ENCODE peak calls at places on chromosome 14, in five cellular contexts. S is anterior cingulate cortex; H is stimulated activated CD4-positive, alpha-beta T cell treated with anti-CD3 and anti-CD28 coated beads, Interleukin-12 subunit alpha, Interleukin-12 subunit beta, amount 100 ng/mL, for 48 hours; A is HT-29; F is immature natural killer cell. T is an unnamed sample.

GRCh38 chr14:104972301-104973211 is 5.6 kb downstream of the AHNAK2 start:
- DNase-seq in F (no peak), A (peak), H (no peak), S (no peak), T (peak)

GRCh38 chr14:54572316-54572715 is 5.4 kb downstream of the SAMD4A start:
- DNase-seq in H (no peak), F (no peak), S (no peak), A (peak), T (no peak)

GRCh38 chr14:33840797-33841196 is 110.1 kb downstream of the EGLN3 start:
- DNase-seq in S (no peak), H (no peak), F (no peak), A (no peak), T (no peak)

GRCh38 chr14:102342238-102342637 is 20.5 kb downstream of the CINP start:
- DNase-seq in S (no peak), F (no peak), A (no peak), H (no peak), T (no peak)

GRCh38 chr14:103628684-103629502 is at the start of gene KLC1:
- DNase-seq in S (peak), H (peak), A (peak), F (peak), T (no peak)

GRCh38 chr14:68043752-68044151 is 224.2 kb downstream of the RAD51B start:
- DNase-seq in F (no peak), H (no peak), S (no peak), A (no peak), T (no peak)

GRCh38 chr14:60815371-60815770 is 80.8 kb downstream of the MNAT1 start:
- DNase-seq in H (no peak), A (no peak), F (no peak), S (no peak), T (no peak)

GRCh38 chr14:21257395-21258193 is 11.6 kb downstream of the HNRNPC start:
- DNase-seq in S (no peak), A (no peak), H (no peak), F (no peak), T (no peak)

GRCh38 chr14:60713513-60713912 is 10.6 kb downstream of the SIX4 start:
- DNase-seq in A (no peak), H (no peak), S (no peak), F (no peak), T (no peak)

GRCh38 chr14:94568186-94568585 is 6.9 kb downstream of the SERPINA4 start:
- DNase-seq in H (no peak), S (no peak), F (no peak), A (no peak), T (no peak)

GRCh38 chr14:75291331-75291730 is 12.7 kb downstream of the FOS start:
- DNase-seq in H (no peak), F (no peak), A (no peak), S (no peak), T (no peak)

GRCh38 chr14:90620540-90621204 is 195.6 kb downstream of the TTC7B start:
- DNase-seq in S (no peak), F (no peak), H (no peak), A (no peak), T (no peak)

GRCh38 chr14:103828315-103828967 is 18.9 kb downstream of the PPP1R13B start:
- DNase-seq in F (no peak), H (no peak), S (no peak), A (no peak), T (no peak)